ENCODE peak calls at places on chromosome 10, in four cellular contexts. L, R, H and F are unnamed samples.

GRCh38 chr10:38038107-38038931 is 27.8 kb downstream of the ZNF33A start:
- DNase-seq in R (no peak), H (no peak), L (no peak), F (no peak)

GRCh38 chr10:130459851-130460490 is 323.8 kb downstream of the GLRX3 start:
- DNase-seq in H (no peak), R (no peak), L (no peak), F (no peak)

GRCh38 chr10:77859865-77860282 is 66.7 kb downstream of the DLG5 start:
- DNase-seq in R (no peak), H (no peak), L (no peak), F (no peak)

GRCh38 chr10:74223755-74224530 is 72.9 kb downstream of the ADK start:
- DNase-seq in L (no peak), R (no peak), H (no peak), F (peak)

GRCh38 chr10:13382759-13383753 is 35.0 kb upstream of the SEPHS1 start:
- DNase-seq in L (no peak), R (no peak), H (no peak), F (no peak)

GRCh38 chr10:65358565-65358964 is 1567.3 kb upstream of the LRRTM3 start:
- DNase-seq in H (no peak), L (no peak), R (no peak), F (no peak)

GRCh38 chr10:102433619-102434046 is 1.3 kb upstream of the CUEDC2 start:
- DNase-seq in R (no peak), L (no peak), H (no peak), F (no peak)

GRCh38 chr10:77716943-77717735 is 79.5 kb upstream of the KCNMA1 start:
- DNase-seq in L (no peak), H (no peak), R (no peak), F (no peak)

GRCh38 chr10:58651040-58651439 is 138.4 kb downstream of the BICC1 start:
- DNase-seq in L (no peak), R (no peak), H (no peak), F (no peak)

GRCh38 chr10:127974911-127975310 is 68.0 kb downstream of the PTPRE start:
- DNase-seq in R (no peak), H (no peak), L (no peak), F (no peak)

GRCh38 chr10:130814610-130815009 is 496.9 kb downstream of the TCERG1L start:
- DNase-seq in R (no peak), L (no peak), H (no peak), F (no peak)

GRCh38 chr10:605632-606325 is 83.7 kb downstream of the DIP2C start:
- DNase-seq in R (no peak), H (no peak), L (no peak), F (no peak)

GRCh38 chr10:5500910-5501309 is 1.5 kb upstream of the CALML5 start:
- DNase-seq in H (no peak), R (no peak), L (no peak), F (no peak)

GRCh38 chr10:113336549-113337130 is 216.2 kb upstream of the HABP2 start:
- DNase-seq in H (no peak), R (no peak), L (no peak), F (no peak)

GRCh38 chr10:90288403-90288933 is 569.4 kb downstream of the HTR7 start:
- DNase-seq in R (no peak), L (no peak), H (no peak), F (peak)

GRCh38 chr10:80168679-80169380 is 36.3 kb downstream of the PLAC9 start:
- DNase-seq in R (no peak), L (no peak), H (no peak), F (no peak)

GRCh38 chr10:113094114-113094486 is 144.1 kb downstream of the TCF7L2 start:
- DNase-seq in L (no peak), R (no peak), H (no peak), F (no peak)

GRCh38 chr10:73218466-73219191 is 28.4 kb downstream of the DNAJC9 start:
- DNase-seq in H (no peak), L (no peak), R (no peak), F (peak)

GRCh38 chr10:24929056-24929544 is 23.3 kb downstream of the PRTFDC1 start:
- DNase-seq in H (no peak), R (no peak), L (no peak), F (no peak)

GRCh38 chr10:70549962-70550845 is 52.3 kb downstream of the PRF1 start:
- DNase-seq in H (peak), L (peak), R (no peak), F (peak)

GRCh38 chr10:34789993-34790506 is 25.0 kb downstream of the PARD3 start:
- DNase-seq in R (no peak), L (no peak), H (no peak), F (no peak)

GRCh38 chr10:115417585-115418265 is 324.6 kb downstream of the ATRNL1 start:
- DNase-seq in H (no peak), L (peak), R (no peak), F (peak)

GRCh38 chr10:109933984-109934565 is 10.8 kb upstream of the XPNPEP1 start:
- DNase-seq in H (no peak), R (no peak), L (no peak), F (no peak)

GRCh38 chr10:76015245-76015644 is 583.8 kb downstream of the LRMDA start:
- DNase-seq in L (no peak), R (no peak), H (no peak), F (no peak)

GRCh38 chr10:4399571-4399970 is 426.4 kb upstream of the AKR1E2 start:
- DNase-seq in H (no peak), L (no peak), R (no peak), F (no peak)

GRCh38 chr10:101563497-101564040 is 24.5 kb downstream of the POLL start:
- DNase-seq in H (no peak), R (no peak), L (no peak), F (no peak)

GRCh38 chr10:127158663-127159062 is 37.7 kb downstream of the INSYN2A start:
- DNase-seq in H (no peak), R (no peak), L (no peak), F (no peak)

GRCh38 chr10:68043030-68043429 is 32.1 kb downstream of the HERC4 start:
- DNase-seq in H (no peak), R (no peak), L (no peak), F (no peak)

GRCh38 chr10:72274730-72275350 is 1.1 kb downstream of the DDIT4 start:
- DNase-seq in R (peak), H (peak), L (no peak), F (peak)

GRCh38 chr10:75957321-75957720 is 525.9 kb downstream of the LRMDA start:
- DNase-seq in L (no peak), R (no peak), H (no peak), F (no peak)

GRCh38 chr10:65204999-65205398 is 1683.8 kb downstream of the REEP3 start:
- DNase-seq in H (no peak), L (no peak), R (no peak), F (no peak)

GRCh38 chr10:7438196-7438986 is 27.6 kb upstream of the SFMBT2 start:
- DNase-seq in H (no peak), L (no peak), R (no peak), F (no peak)

GRCh38 chr10:3194871-3195270 is 22.3 kb upstream of the PITRM1 start:
- DNase-seq in L (no peak), H (no peak), R (peak), F (no peak)

GRCh38 chr10:118820326-118821116 is 65.8 kb upstream of the CACUL1 start:
- DNase-seq in L (no peak), R (no peak), H (no peak), F (no peak)

GRCh38 chr10:15254808-15255655 is 86.5 kb upstream of the NMT2 start:
- DNase-seq in H (peak), R (no peak), L (no peak), F (no peak)

GRCh38 chr10:118305730-118306129 is 36.4 kb downstream of the FAM204A start:
- DNase-seq in H (no peak), R (no peak), L (no peak), F (no peak)

GRCh38 chr10:48309711-48310226 is 3.3 kb downstream of the MAPK8 start:
- DNase-seq in R (no peak), L (no peak), H (no peak), F (peak)

GRCh38 chr10:31939797-31940708 is 11.4 kb upstream of the ARHGAP12 start:
- DNase-seq in L (no peak), R (no peak), H (no peak), F (no peak)